ENCODE peak calls at places on chromosomes 12 and 14, in nine cellular contexts. O is epithelial cell of esophagus; U is GM23248; B is stimulated activated CD4-positive, alpha-beta T cell treated with anti-CD3 and anti-CD28 coated beads, Interleukin-2, amount 100 ng/mL, for 48 hours; X is foreskin fibroblast; I is NCI-H2081 treated with DMSO at 0.1 percent for 48 hours; Z is HTR-8/SVneo; S is CD14-positive monocyte; K is head of caudate nucleus. F is an unnamed sample.

GRCh38 chr12:28172434-28173030 is 17.7 kb upstream of the CCDC91 start:
- DNase-seq in O (peak), U (peak), B (no peak), X (peak), I (peak), Z (peak), S (no peak), K (no peak), F (peak)

GRCh38 chr14:68977137-68977740 is 1.9 kb downstream of the ACTN1 start:
- DNase-seq in O (no peak), U (no peak), B (no peak), X (no peak), I (no peak), Z (no peak), S (no peak), K (no peak), F (no peak)

GRCh38 chr12:83954939-83955601 is 957.5 kb downstream of the SLC6A15 start:
- DNase-seq in O (peak), U (peak), B (no peak), X (no peak), I (no peak), Z (no peak), S (no peak), K (no peak), F (no peak)

GRCh38 chr14:36295642-36296627 is 24.5 kb downstream of the MBIP start:
- DNase-seq in O (no peak), U (no peak), B (no peak), X (no peak), I (no peak), Z (no peak), S (no peak), K (no peak), F (no peak)

GRCh38 chr12:25926536-25926935 is 31.9 kb upstream of the RASSF8 start:
- DNase-seq in O (no peak), U (no peak), B (no peak), X (peak), I (no peak), Z (no peak), S (no peak), K (no peak), F (no peak)

GRCh38 chr12:131389051-131390013 is 321.6 kb upstream of the SFSWAP start:
- DNase-seq in O (no peak), U (no peak), B (no peak), X (no peak), I (no peak), Z (no peak), S (no peak), K (no peak), F (no peak)

GRCh38 chr14:90556050-90556477 is 159.2 kb downstream of the CALM1 start:
- DNase-seq in O (no peak), U (no peak), B (no peak), X (peak), I (no peak), Z (no peak), S (no peak), K (peak), F (no peak)

GRCh38 chr12:16606117-16606200 is at the start of gene LMO3:
- DNase-seq in O (no peak), U (no peak), B (no peak), X (no peak), I (no peak), Z (no peak), S (no peak), K (no peak), F (no peak)

GRCh38 chr12:78185109-78185508 is 354.4 kb downstream of the NAV3 start:
- DNase-seq in O (peak), U (peak), B (no peak), X (peak), I (no peak), Z (no peak), S (no peak), K (no peak), F (no peak)

F was measured in fibroblast of gingiva.